ENCODE peak calls at places on chromosomes 12 and 14, in five cellular contexts. E, D, W, P and O are unnamed samples.

GRCh38 chr12:31005944-31006361 is 67.7 kb upstream of the DDX11 start:
- DNase-seq in E (peak; percentile 3), D (peak; percentile 40), P (no peak), W (peak; percentile 95), O (peak; percentile 96)

GRCh38 chr12:27549231-27549800 is 25.3 kb downstream of the PPFIBP1 start:
- DNase-seq in P (peak; percentile 82), D (no peak), E (no peak), W (peak; percentile 86), O (peak; percentile 89)

GRCh38 chr14:72665259-72665658 is 228.6 kb downstream of the DPF3 start:
- DNase-seq in P (peak; percentile 97), W (peak; percentile 99), D (no peak), E (no peak), O (no peak)

GRCh38 chr12:92403210-92404175 is 257.8 kb upstream of the BTG1 start:
- DNase-seq in D (no peak), P (no peak), E (no peak), W (no peak), O (no peak)

GRCh38 chr14:67964391-67964812 is 144.8 kb downstream of the RAD51B start:
- DNase-seq in P (peak; percentile 36), W (no peak), D (no peak), E (no peak), O (peak; percentile 95)

GRCh38 chr14:96217381-96217913 is 12.8 kb downstream of the BDKRB2 start:
- DNase-seq in P (no peak), E (no peak), W (no peak), D (no peak), O (no peak)

GRCh38 chr14:106442857-106443256 is 916.5 kb downstream of the TMEM121 start:
- DNase-seq in D (no peak), E (no peak), W (no peak), P (no peak), O (no peak)

GRCh38 chr14:61953602-61954001 is 191.4 kb downstream of the SNAPC1 start:
- DNase-seq in P (no peak), E (no peak), W (no peak), D (no peak), O (no peak)

GRCh38 chr14:32509632-32510187 is 180.6 kb downstream of the AKAP6 start:
- DNase-seq in P (peak; percentile 91), E (no peak), W (peak; percentile 90), D (peak; percentile 57), O (no peak)

GRCh38 chr14:94599656-94600004 is 12.6 kb upstream of the SERPINA3 start:
- DNase-seq in P (no peak), W (no peak), E (no peak), D (peak; percentile 61), O (no peak)

GRCh38 chr12:71197460-71197859 is 39.7 kb upstream of the TSPAN8 start:
- DNase-seq in W (no peak), D (no peak), E (no peak), P (no peak), O (no peak)

GRCh38 chr14:23055147-23055550 is 2.2 kb downstream of the CDH24 start:
- DNase-seq in P (no peak), E (no peak), W (no peak), D (no peak), O (no peak)

GRCh38 chr12:97758102-97758501 is 295.5 kb downstream of the RMST start:
- DNase-seq in P (no peak), E (no peak), W (no peak), D (no peak), O (no peak)

GRCh38 chr12:122891661-122892525 is 4.0 kb downstream of the VPS37B start:
- DNase-seq in W (peak; percentile 79), E (no peak), D (no peak), P (peak; percentile 62), O (no peak)

GRCh38 chr14:72615511-72616121 is 278.3 kb downstream of the DPF3 start:
- DNase-seq in E (no peak), W (peak; percentile 41), P (no peak), D (no peak), O (no peak)

GRCh38 chr12:7154901-7155470 is 24.8 kb downstream of the CLSTN3 start:
- DNase-seq in D (no peak), P (no peak), W (peak; percentile 22), E (no peak), O (no peak)

GRCh38 chr12:41932470-41932991 is 212.1 kb downstream of the GXYLT1 start:
- DNase-seq in E (peak; percentile 61), P (no peak), W (no peak), D (peak; percentile 77), O (no peak)
- TF ChIP-seq CTCF in E (no peak), P (no peak), W (no peak), D (no peak), O (no peak)

GRCh38 chr12:43957732-43958131 is 121.9 kb downstream of the TMEM117 start:
- DNase-seq in D (no peak), P (peak; percentile 39), E (no peak), W (peak; percentile 62), O (peak; percentile 10)
- TF ChIP-seq CTCF in D (peak; percentile 51), P (peak; percentile 35), E (no peak), W (peak; percentile 78), O (peak; percentile 70)

GRCh38 chr14:103541944-103542544 is 13.0 kb downstream of the TRMT61A start:
- DNase-seq in E (no peak), W (no peak), D (no peak), P (no peak), O (no peak)
- TF ChIP-seq CTCF in E (no peak), W (peak; percentile 18), D (no peak), P (no peak), O (no peak)

GRCh38 chr14:59509101-59509500 is 24.8 kb downstream of the JKAMP start:
- DNase-seq in D (no peak), E (no peak), W (no peak), P (no peak), O (no peak)
- TF ChIP-seq CTCF in D (no peak), E (no peak), W (no peak), P (no peak), O (no peak)

GRCh38 chr12:107895966-107896365 is 121.5 kb downstream of the ASCL4 start:
- DNase-seq in E (no peak), D (no peak), W (no peak), P (no peak), O (no peak)

GRCh38 chr12:107894589-107894988 is 120.1 kb downstream of the ASCL4 start:
- DNase-seq in W (no peak), E (no peak), P (no peak), D (no peak), O (no peak)

GRCh38 chr12:107891967-107892366 is 117.5 kb downstream of the ASCL4 start:
- DNase-seq in D (no peak), W (no peak), E (no peak), P (no peak), O (no peak)
- TF ChIP-seq CTCF in D (no peak), W (peak; percentile 55), E (no peak), P (no peak), O (peak; percentile 21)

GRCh38 chr12:1800646-1801284 is 19.6 kb upstream of the LRTM2 start:
- DNase-seq in E (peak; percentile 48), P (no peak), W (peak; percentile 21), D (peak; percentile 32), O (no peak)
- TF ChIP-seq CTCF in E (no peak), P (peak; percentile 52), W (peak; percentile 60), D (peak; percentile 42), O (no peak)

GRCh38 chr12:65607271-65607880 is 216.9 kb upstream of the HMGA2 start:
- DNase-seq in P (no peak), E (no peak), D (no peak), W (no peak), O (peak; percentile 49)

GRCh38 chr12:65612440-65612839 is 211.8 kb upstream of the HMGA2 start:
- DNase-seq in W (no peak), D (no peak), P (no peak), E (no peak), O (no peak)

GRCh38 chr12:65611396-65611795 is 212.9 kb upstream of the HMGA2 start:
- DNase-seq in D (no peak), P (no peak), E (no peak), W (no peak), O (no peak)

GRCh38 chr12:65608319-65608916 is 215.9 kb upstream of the HMGA2 start:
- DNase-seq in P (no peak), W (peak; percentile 68), D (no peak), E (no peak), O (peak; percentile 46)

GRCh38 chr12:65609359-65609771 is 214.9 kb upstream of the HMGA2 start:
- DNase-seq in P (peak; percentile 96), D (no peak), W (peak; percentile 94), E (no peak), O (no peak)
- TF ChIP-seq CTCF in P (peak; percentile 17), D (no peak), W (peak; percentile 67), E (no peak), O (peak; percentile 21)

DNA sequence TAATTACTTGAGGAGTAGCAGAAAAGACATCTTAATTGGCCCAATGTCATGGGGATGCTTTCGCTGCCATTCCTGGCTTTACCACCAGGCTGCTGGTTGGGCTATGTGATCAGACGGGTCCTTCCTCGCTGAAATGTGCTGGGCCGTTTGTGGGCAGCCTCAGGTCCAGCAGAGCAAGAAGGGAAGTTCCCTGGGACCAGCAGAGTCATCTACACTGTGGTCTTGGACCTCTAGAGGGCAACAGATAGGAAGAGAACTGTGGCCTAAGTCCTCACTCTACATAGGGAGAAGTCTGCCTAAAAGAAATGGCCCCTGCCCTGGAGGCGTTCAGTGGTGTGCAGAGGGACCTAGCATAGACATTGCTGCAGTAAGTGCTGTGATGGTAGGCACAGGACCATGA is 10.9 kb downstream of the EVL start:
- DNase-seq in P (peak; percentile 20), W (peak; percentile 41), D (no peak), E (peak; percentile 60), O (no peak)
- TF ChIP-seq CTCF in P (peak; percentile 42), W (peak; percentile 65), D (no peak), E (peak; percentile 33), O (peak; percentile 33)

GRCh38 chr14:74244115-74244514 is 4.9 kb downstream of the VSX2 start:
- DNase-seq in D (no peak), E (peak; percentile 45), P (no peak), W (no peak), O (no peak)
- TF ChIP-seq CTCF in D (no peak), E (no peak), P (no peak), W (no peak), O (no peak)

GRCh38 chr12:12070149-12070548 is 590 bp upstream of the BCL2L14 start:
- DNase-seq in D (no peak), E (no peak), P (no peak), W (no peak), O (no peak)

GRCh38 chr12:12070674-12071661 is at the start of gene BCL2L14:
- DNase-seq in E (no peak), D (no peak), W (no peak), P (no peak), O (peak; percentile 49)

GRCh38 chr12:12072064-12072760 is 1.5 kb downstream of the BCL2L14 start:
- DNase-seq in E (no peak), W (no peak), D (peak; percentile 64), P (no peak), O (no peak)
- TF ChIP-seq CTCF in E (no peak), W (no peak), D (no peak), P (no peak), O (no peak)